ENCODE peak calls at places on chromosomes 16 and 17, in seven cellular contexts. C, W, A, Z, D, F and O are unnamed samples.
A peak's percentile ranks its signal among the peaks of the same experiment; 100 is the strongest.

GRCh38 chr17:82593590-82594087 is 54.6 kb downstream of the WDR45B start:
- DNase-seq in C (no peak), W (no peak), A (no peak), Z (no peak), D (no peak), F (no peak), O (no peak)

GRCh38 chr17:35748323-35748960 is 4.6 kb downstream of the GAS2L2 start:
- DNase-seq in C (no peak), W (no peak), A (peak; percentile 66), Z (no peak), D (peak; percentile 61), F (no peak), O (no peak)

GRCh38 chr16:4733211-4733742 is 794 bp downstream of the ANKS3 start:
- DNase-seq in C (no peak), W (no peak), A (no peak), Z (no peak), D (peak; percentile 46), F (no peak), O (no peak)

GRCh38 chr16:69367980-69368379 is 16.4 kb upstream of the TMED6 start:
- DNase-seq in C (no peak), W (peak; percentile 4), A (no peak), Z (no peak), D (no peak), F (no peak), O (peak; percentile 36)

GRCh38 chr16:72829846-72830620 is 217.9 kb downstream of the ZFHX3 start:
- DNase-seq in C (no peak), W (no peak), A (no peak), Z (no peak), D (no peak), F (no peak), O (peak; percentile 52)

GRCh38 chr17:5686246-5686645 is 101.9 kb upstream of the NLRP1 start:
- DNase-seq in C (no peak), W (no peak), A (no peak), Z (no peak), D (no peak), F (no peak), O (no peak)

GRCh38 chr17:39632153-39632941 is 4.6 kb upstream of the STARD3 start:
- DNase-seq in C (no peak), W (no peak), A (peak; percentile 78), Z (no peak), D (no peak), F (no peak), O (peak; percentile 61)

GRCh38 chr17:60165976-60166375 is 16.2 kb downstream of the CA4 start:
- DNase-seq in C (no peak), W (no peak), A (no peak), Z (no peak), D (no peak), F (no peak), O (peak; percentile 66)

GRCh38 chr17:42276609-42277341 is 584 bp upstream of the STAT5B start:
- DNase-seq in C (peak; percentile 70), W (peak; percentile 95), A (peak; percentile 77), Z (peak; percentile 73), D (peak; percentile 85), F (peak; percentile 46), O (peak; percentile 78)

GRCh38 chr17:16106161-16106891 is 106.7 kb downstream of the TTC19 start:
- DNase-seq in C (no peak), W (no peak), A (peak; percentile 28), Z (peak; percentile 55), D (no peak), F (no peak), O (peak; percentile 7)

GRCh38 chr16:732936-733335 is 6.0 kb downstream of the HAGHL start:
- DNase-seq in C (no peak), W (no peak), A (no peak), Z (no peak), D (no peak), F (no peak), O (no peak)

GRCh38 chr16:734981-735881 is 5.6 kb downstream of the CIAO3 start:
- DNase-seq in C (no peak), W (no peak), A (no peak), Z (no peak), D (no peak), F (no peak), O (no peak)

GRCh38 chr16:732332-732731 is 5.4 kb downstream of the HAGHL start:
- DNase-seq in C (no peak), W (no peak), A (no peak), Z (no peak), D (no peak), F (no peak), O (no peak)

GRCh38 chr16:734208-734980 is 6.4 kb downstream of the CIAO3 start:
- DNase-seq in C (no peak), W (no peak), A (no peak), Z (no peak), D (no peak), F (no peak), O (peak; percentile 1)

GRCh38 chr16:733382-734207 is 6.7 kb downstream of the HAGHL start:
- DNase-seq in C (no peak), W (no peak), A (no peak), Z (no peak), D (no peak), F (no peak), O (peak; percentile 40)
- TF ChIP-seq CTCF in C (peak; percentile 42), W (no peak), A (peak; percentile 14), Z (peak; percentile 29), D (peak; percentile 15), F (peak; percentile 26), O (peak; percentile 38)

DNA sequence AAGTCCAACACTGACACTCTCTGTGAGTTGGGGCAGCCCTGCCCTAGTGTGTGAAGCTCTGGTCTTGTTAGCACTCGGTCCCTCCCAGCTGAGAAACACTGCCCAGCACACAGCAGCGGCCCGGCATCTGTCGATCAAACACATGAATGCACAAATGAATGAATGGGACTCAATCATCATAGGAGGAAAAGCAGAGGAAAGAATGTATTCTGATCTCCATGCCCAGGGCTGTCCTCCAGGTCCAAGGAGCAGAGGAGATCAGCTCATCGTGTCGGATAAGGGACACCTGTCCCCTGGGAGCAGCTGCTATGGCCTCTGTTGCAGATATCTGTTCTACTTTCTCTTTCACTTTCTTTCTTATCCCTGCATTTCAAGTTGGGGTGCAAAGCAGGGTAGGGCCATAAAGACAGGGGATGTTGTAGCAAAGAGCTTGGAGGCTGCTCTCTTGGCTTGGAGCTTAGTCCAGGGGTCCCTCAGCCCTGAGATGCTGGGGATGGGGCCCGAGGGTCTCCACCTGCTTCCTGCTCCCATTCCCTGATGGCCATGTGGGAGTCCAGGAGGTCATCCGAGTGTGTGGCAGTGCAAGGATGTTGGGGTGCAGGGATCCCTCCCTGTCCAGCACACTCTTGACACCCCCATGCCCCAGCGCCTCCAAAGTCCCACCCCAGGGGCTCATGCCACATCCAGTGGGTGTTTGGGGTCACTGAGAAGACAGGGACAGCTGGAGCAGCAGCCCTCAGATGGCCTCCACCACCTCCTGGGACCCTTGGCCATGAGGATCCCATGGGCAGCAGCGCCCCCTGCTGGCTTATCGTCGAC is 88.2 kb downstream of the IRF8 start:
- DNase-seq in C (no peak), W (peak; percentile 69), A (peak; percentile 19), Z (no peak), D (no peak), F (peak; percentile 79), O (peak; percentile 82)
- TF ChIP-seq CTCF in C (peak; percentile 59), W (no peak), A (peak; percentile 58), Z (peak; percentile 33), D (peak; percentile 10), F (no peak), O (peak; percentile 6)

DNA sequence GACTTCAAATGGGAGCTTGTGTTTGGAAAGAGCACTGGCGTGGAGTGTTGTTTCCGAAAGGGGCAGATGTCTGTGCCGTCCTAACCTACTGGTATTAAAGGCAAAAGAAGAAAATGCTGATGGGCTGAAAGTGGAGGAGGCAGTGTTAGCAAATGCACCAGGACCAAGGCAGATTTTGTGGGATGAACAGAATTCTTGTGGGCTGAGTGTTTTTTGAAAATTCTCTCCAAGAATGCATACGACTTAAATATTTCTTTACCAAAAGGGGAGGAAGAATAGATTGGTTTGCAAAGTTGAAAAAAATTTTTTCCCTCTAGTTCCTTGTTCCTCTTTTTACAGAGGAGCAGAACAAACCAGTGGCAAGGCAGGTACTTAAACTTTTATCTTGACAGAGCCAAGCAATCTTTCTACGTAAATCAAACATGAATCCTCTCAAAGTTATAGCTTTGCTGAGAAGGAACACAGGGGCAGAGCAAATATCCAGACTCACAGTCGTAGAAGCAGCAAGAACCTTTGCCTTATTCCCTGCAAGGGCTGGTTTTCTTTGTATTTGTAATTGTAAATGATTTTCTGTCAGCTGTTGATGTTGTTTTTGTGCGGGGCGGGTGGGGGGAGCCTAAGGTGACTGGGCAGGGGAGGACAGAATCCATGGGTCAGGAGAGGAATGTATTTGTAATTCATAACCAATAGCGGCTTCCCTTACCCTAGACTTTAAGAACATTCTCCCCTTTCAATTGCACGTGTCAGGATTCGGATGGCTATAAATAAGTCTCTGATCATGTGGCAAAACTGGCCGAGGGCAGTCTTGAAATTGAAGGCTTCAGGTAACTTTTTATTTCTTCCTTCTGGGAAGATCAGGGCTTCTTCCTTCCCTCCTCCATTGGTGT is 16.6 kb downstream of the MARCHF10 start:
- DNase-seq in C (no peak), W (peak; percentile 23), A (no peak), Z (peak; percentile 93), D (no peak), F (no peak), O (no peak)
- TF ChIP-seq CTCF in C (no peak), W (no peak), A (no peak), Z (peak; percentile 23), D (no peak), F (no peak), O (no peak)

DNA sequence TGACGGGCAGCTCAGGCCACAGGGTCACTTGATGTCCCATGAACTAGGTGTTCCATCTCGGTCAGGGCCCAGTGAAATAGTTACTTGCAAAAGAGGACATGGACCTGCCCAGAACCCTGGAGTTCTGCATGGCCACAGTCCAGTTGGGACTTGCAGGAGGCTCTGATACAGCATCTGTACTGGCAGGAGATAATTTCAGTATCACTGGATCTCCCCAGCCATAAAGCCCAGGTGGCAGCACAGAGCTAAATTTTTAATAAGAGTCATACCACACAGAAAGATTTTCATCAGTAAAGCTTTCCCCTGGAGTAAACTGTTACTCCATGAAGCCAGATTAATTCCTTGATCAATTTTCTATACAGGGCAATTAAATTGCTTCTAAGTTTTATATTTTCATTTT is 18.0 kb upstream of the SLC16A5 start:
- DNase-seq in C (no peak), W (no peak), A (no peak), Z (peak; percentile 33), D (no peak), F (no peak), O (peak; percentile 30)
- TF ChIP-seq CTCF in C (peak; percentile 34), W (no peak), A (no peak), Z (peak; percentile 55), D (peak; percentile 16), F (peak; percentile 6), O (peak; percentile 11)